ENCODE peak calls at places on chromosomes 5 and 9, in nine cellular contexts. A is heart right ventricle, E is chondrocyte, V is GM23338, L is breast epithelium, T is esophagus squamous epithelium, W is Calu3, N is adrenal gland, M is IMR-90. I is an unnamed sample.

GRCh38 chr9:104866186-104866585 is 61.8 kb downstream of the ABCA1 start:
- DNase-seq in A (no peak), E (no peak), V (no peak), L (no peak), T (no peak), W (no peak), N (no peak), M (peak; percentile 68), I (no peak)

GRCh38 chr5:140658870-140659269 is 5.8 kb upstream of the WDR55 start:
- DNase-seq in A (no peak), E (no peak), V (no peak), L (no peak), T (no peak), W (no peak), N (no peak), M (no peak), I (no peak)

GRCh38 chr5:134255418-134256150 is 29.7 kb upstream of the PPP2CA start:
- DNase-seq in A (no peak), E (no peak), V (no peak), L (no peak), T (no peak), W (no peak), N (no peak), M (peak; percentile 88), I (no peak)

GRCh38 chr9:13268469-13268868 is 11.0 kb downstream of the MPDZ start:
- DNase-seq in A (no peak), E (no peak), V (no peak), L (no peak), T (no peak), W (no peak), N (no peak), M (peak; percentile 56), I (no peak)

GRCh38 chr9:125066839-125067619 is 76.3 kb downstream of the SCAI start:
- DNase-seq in A (no peak), E (no peak), V (no peak), L (no peak), T (no peak), W (no peak), N (no peak), M (peak; percentile 47), I (no peak)

GRCh38 chr5:82793808-82794419 is 283.3 kb downstream of the TMEM167A start:
- DNase-seq in A (peak; percentile 6), E (no peak), V (peak; percentile 78), L (no peak), T (no peak), W (peak; percentile 60), N (peak; percentile 60), M (peak; percentile 20), I (no peak)

GRCh38 chr5:132083065-132083678 is 9.6 kb downstream of the CSF2 start:
- DNase-seq in A (no peak), E (no peak), V (no peak), L (no peak), T (no peak), W (no peak), N (no peak), M (no peak), I (no peak)

GRCh38 chr5:141655020-141655419 is 3.8 kb upstream of the FCHSD1 start:
- DNase-seq in A (no peak), E (no peak), V (no peak), L (no peak), T (no peak), W (no peak), N (no peak), M (no peak), I (no peak)

GRCh38 chr9:76697554-76697953 is 66.7 kb upstream of the PCA3 start:
- DNase-seq in A (no peak), E (no peak), V (no peak), L (no peak), T (no peak), W (no peak), N (no peak), M (no peak), I (no peak)

GRCh38 chr5:172504736-172505402 is 50.5 kb upstream of the SH3PXD2B start:
- DNase-seq in A (peak; percentile 82), E (no peak), V (no peak), L (no peak), T (no peak), W (no peak), N (peak; percentile 69), M (no peak), I (no peak)

GRCh38 chr9:93422987-93423386 is 28.5 kb upstream of the FAM120A start:
- DNase-seq in A (no peak), E (no peak), V (no peak), L (no peak), T (no peak), W (no peak), N (no peak), M (peak; percentile 10), I (no peak)

GRCh38 chr5:59592101-59592500 is 301.4 kb downstream of the PDE4D start:
- DNase-seq in A (no peak), E (no peak), V (no peak), L (no peak), T (no peak), W (no peak), N (no peak), M (peak; percentile 25), I (no peak)

GRCh38 chr9:91043786-91044185 is 242.2 kb downstream of the SYK start:
- DNase-seq in A (no peak), E (no peak), V (no peak), L (no peak), T (no peak), W (no peak), N (no peak), M (no peak), I (no peak)

GRCh38 chr5:50759526-50760280 is 93.3 kb downstream of the PARP8 start:
- DNase-seq in A (no peak), E (no peak), V (no peak), L (no peak), T (no peak), W (no peak), N (no peak), M (no peak), I (no peak)

GRCh38 chr5:120155873-120156272 is 308.2 kb upstream of the PRR16 start:
- DNase-seq in A (no peak), E (no peak), V (no peak), L (no peak), T (no peak), W (no peak), N (no peak), M (no peak), I (no peak)

GRCh38 chr5:36880761-36881160 is 4.2 kb downstream of the NIPBL start:
- DNase-seq in A (no peak), E (no peak), V (no peak), L (no peak), T (no peak), W (no peak), N (no peak), M (no peak), I (no peak)

GRCh38 chr5:111699976-111700375 is 57.0 kb downstream of the NREP start:
- DNase-seq in A (no peak), E (no peak), V (no peak), L (no peak), T (no peak), W (peak; percentile 69), N (no peak), M (no peak), I (no peak)

GRCh38 chr5:151881626-151882225 is 42.9 kb downstream of the GLRA1 start:
- DNase-seq in A (no peak), E (no peak), V (peak; percentile 25), L (no peak), T (no peak), W (no peak), N (no peak), M (no peak), I (no peak)
- TF ChIP-seq CTCF in A (no peak), E (no peak), V (no peak), L (no peak), T (no peak), W (no peak), N (no peak), M (no peak), I (no peak)

GRCh38 chr9:113184509-113184908 is 33.7 kb downstream of the SLC31A2 start:
- DNase-seq in A (no peak), E (no peak), V (no peak), L (no peak), T (no peak), W (no peak), N (no peak), M (peak; percentile 49), I (no peak)
- TF ChIP-seq CTCF in A (no peak), E (no peak), V (no peak), L (no peak), T (no peak), W (no peak), N (no peak), M (no peak), I (no peak)

DNA sequence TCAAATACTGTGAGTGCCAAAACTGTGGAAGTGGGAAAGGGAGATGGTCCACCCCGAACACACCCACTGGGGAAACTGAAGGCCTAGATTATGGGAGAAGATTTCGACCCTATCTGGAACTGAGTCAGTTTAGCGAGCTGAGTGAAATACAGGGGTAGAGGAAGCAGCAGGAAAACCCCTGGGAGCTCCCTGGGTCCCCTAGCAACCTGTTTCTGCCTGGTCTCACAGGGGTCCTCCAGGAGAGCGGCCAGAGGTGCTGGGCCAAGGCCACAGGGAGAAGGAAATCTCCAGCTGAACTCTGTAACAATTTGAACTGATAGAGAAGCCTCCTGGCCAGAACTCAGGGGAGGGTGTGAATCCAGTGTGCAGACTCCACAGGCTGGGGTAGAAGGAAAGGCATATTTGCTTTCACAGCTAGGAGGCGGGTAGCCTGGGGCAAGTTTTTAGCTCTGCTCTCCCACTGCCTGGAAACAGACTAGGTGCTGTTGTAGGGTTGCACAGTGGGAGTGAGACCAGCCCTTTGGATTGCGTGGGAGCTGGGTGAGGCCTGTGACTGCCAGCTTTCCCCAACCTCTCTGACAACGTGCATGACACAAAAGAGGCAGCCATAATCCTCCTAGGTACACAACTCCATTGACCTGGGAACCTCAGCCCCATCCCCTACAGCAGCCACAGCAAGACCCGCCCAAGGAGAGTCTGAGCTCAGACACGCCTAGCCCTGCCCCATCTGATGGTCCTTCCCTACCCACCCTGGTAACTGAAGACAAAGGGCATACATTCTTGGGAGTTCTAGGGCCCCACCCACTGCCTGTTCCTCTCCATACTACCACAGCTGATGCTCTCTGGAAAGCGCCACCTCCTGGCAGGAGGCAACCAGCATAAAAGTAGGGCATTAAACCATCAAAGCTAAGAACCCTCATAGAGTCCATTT is 78.8 kb upstream of the GPBP1 start:
- DNase-seq in A (no peak), E (no peak), V (peak; percentile 82), L (no peak), T (no peak), W (peak; percentile 44), N (no peak), M (no peak), I (no peak)
- TF ChIP-seq CTCF in A (no peak), E (peak; percentile 16), V (peak; percentile 85), L (no peak), T (no peak), W (peak; percentile 33), N (no peak), M (no peak), I (peak; percentile 9)

GRCh38 chr9:34519321-34520020 is 3.3 kb downstream of the ENHO start:
- DNase-seq in A (no peak), E (peak; percentile 54), V (peak; percentile 30), L (no peak), T (no peak), W (no peak), N (no peak), M (no peak), I (no peak)
- TF ChIP-seq CTCF in A (no peak), E (no peak), V (peak; percentile 54), L (no peak), T (no peak), W (no peak), N (no peak), M (no peak), I (no peak)